ENCODE peak calls at places on chromosome 9, in nine cellular contexts. D is GM10248, C is mucosa of descending colon, A is progenitor cell of endocrine pancreas, G is nephron progenitor cell, X is RWPE1, Y is stomach, U is GM13976, R is AG04449. V is an unnamed sample.
A peak's percentile ranks its signal among the peaks of the same experiment; 100 is the strongest.

GRCh38 chr9:98610196-98610595 is 98.5 kb downstream of the GABBR2 start:
- DNase-seq in C (no peak), Y (no peak), X (no peak), G (no peak), D (no peak), A (no peak), R (no peak), U (no peak), V (no peak)

GRCh38 chr9:133286523-133286922 is 11.5 kb upstream of the ABO start:
- DNase-seq in D (no peak), A (no peak), C (no peak), Y (no peak), X (no peak), R (no peak), G (no peak), U (no peak), V (no peak)

GRCh38 chr9:35364817-35365585 is 124.9 kb upstream of the RUSC2 start:
- DNase-seq in R (no peak), X (no peak), C (no peak), D (no peak), U (no peak), G (no peak), A (no peak), Y (no peak), V (no peak)

GRCh38 chr9:120792898-120793765 is at the start of gene FBXW2:
- DNase-seq in G (peak; percentile 91), U (peak; percentile 96), C (peak; percentile 96), Y (peak; percentile 93), A (peak; percentile 86), X (peak; percentile 97), D (peak; percentile 95), R (peak; percentile 21), V (no peak)

GRCh38 chr9:102975246-102975645 is 19.9 kb upstream of the CYLC2 start:
- DNase-seq in X (no peak), D (no peak), R (no peak), Y (no peak), C (no peak), G (no peak), U (no peak), A (no peak), V (no peak)

GRCh38 chr9:94928696-94929372 is 202.3 kb downstream of the AOPEP start:
- DNase-seq in C (no peak), X (no peak), R (no peak), A (no peak), G (no peak), U (no peak), D (no peak), Y (no peak), V (no peak)

GRCh38 chr9:27371382-27371781 is 74.4 kb upstream of the EQTN start:
- DNase-seq in U (no peak), A (no peak), C (no peak), D (no peak), X (peak; percentile 66), R (no peak), G (no peak), Y (peak; percentile 76), V (no peak)

GRCh38 chr9:69175488-69175872 is 1.4 kb downstream of the TJP2 start:
- DNase-seq in C (no peak), G (no peak), R (no peak), D (peak; percentile 39), A (no peak), U (peak; percentile 45), X (no peak), Y (no peak), V (no peak)

GRCh38 chr9:109297899-109298298 is 23.0 kb downstream of the EPB41L4B start:
- DNase-seq in R (peak; percentile 58), C (no peak), Y (no peak), D (no peak), A (no peak), X (no peak), G (no peak), U (no peak), V (no peak)

GRCh38 chr9:14989811-14990210 is 79.6 kb upstream of the FREM1 start:
- DNase-seq in X (no peak), C (no peak), G (no peak), R (no peak), Y (no peak), U (no peak), A (no peak), D (no peak), V (no peak)

GRCh38 chr9:71725590-71726338 is 42.5 kb downstream of the CEMIP2 start:
- DNase-seq in D (no peak), A (no peak), G (no peak), U (no peak), X (peak; percentile 87), R (no peak), Y (no peak), C (no peak), V (no peak)

GRCh38 chr9:69965416-69966145 is 78.1 kb upstream of the MAMDC2 start:
- DNase-seq in Y (no peak), G (no peak), R (no peak), U (no peak), A (no peak), C (no peak), X (no peak), D (no peak), V (no peak)

GRCh38 chr9:126326228-126327015 is at the start of gene MVB12B:
- DNase-seq in G (peak; percentile 75), X (peak; percentile 62), U (peak; percentile 82), D (peak; percentile 63), A (peak; percentile 27), Y (peak; percentile 53), C (no peak), R (no peak), V (no peak)

GRCh38 chr9:79163544-79163943 is 408.2 kb upstream of the TLE4 start:
- DNase-seq in A (no peak), Y (no peak), D (no peak), U (no peak), C (no peak), G (no peak), R (no peak), X (no peak), V (no peak)

DNA sequence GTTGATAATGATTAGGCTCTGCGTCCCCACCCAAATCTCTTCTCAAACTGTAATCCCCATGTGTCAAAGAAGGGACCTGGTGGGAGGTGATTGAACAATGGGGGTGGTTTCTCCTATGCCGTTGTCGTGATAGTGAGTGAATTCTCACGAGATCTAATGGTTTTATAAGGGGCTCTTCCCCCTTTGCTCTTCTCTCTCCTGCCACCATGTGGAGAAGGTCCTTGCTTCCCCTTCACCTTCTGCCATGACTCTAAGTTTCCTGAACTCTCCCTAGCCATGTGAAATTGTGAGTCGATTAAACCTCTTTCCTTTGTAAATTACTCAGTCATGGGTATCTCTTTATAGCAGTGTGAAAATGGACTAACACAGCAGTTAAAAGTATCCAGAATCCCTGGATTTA is 715.2 kb upstream of the DMAC1 start:
- DNase-seq in R (no peak), U (no peak), C (no peak), X (no peak), Y (no peak), G (no peak), D (no peak), A (no peak), V (no peak)
- TF ChIP-seq CTCF in R (no peak), U (no peak), C (no peak), X (no peak), Y (no peak), G (no peak), D (no peak), A (peak; percentile 13), V (peak; percentile 7)

DNA sequence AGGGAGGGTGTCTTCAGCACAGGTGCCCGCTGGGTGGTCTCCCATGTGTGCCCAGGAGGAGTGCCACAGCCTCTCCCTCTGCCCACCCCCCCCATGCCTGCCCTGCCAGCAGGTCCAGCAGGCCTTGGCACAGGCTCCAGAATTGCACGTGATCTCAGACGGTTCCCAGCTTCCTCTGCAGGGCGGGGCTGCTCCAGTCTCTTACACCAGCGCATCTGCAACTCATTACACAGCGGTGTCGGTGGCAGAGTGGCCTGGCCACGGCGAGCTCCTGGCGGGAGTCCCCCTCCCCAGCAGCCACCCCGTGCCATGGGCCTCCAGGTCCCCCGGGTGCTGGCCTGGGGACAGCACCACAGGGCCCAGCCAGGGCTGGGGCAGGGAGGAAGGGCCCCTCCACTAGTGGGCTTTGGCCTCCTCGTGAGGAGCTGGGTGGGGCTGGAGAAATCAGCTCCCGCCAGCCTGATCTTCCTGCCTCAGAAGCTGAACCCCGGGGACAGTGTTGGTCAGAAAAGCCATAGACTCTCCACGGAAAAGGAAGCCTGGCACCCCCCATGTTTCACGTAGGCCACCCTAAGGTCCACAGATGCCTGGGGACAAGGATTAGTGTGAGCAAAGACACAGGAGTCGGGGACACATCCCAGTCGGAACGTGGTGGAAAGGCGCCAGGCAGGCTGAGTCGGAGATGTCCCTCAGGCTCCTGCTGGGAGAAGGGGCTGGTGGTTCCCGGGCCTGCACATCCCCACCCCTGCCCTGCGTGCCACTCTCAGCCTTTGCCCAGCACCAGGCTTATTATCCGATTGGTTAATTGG is 40.2 kb downstream of the RXRA start:
- DNase-seq in D (no peak), G (no peak), X (peak; percentile 97), C (peak; percentile 90), A (no peak), U (no peak), R (peak; percentile 62), Y (peak; percentile 91), V (peak; percentile 36)
- TF ChIP-seq CTCF in D (no peak), G (no peak), X (peak; percentile 19), C (no peak), A (no peak), U (no peak), R (no peak), Y (no peak), V (no peak)

GRCh38 chr9:88710449-88710848 is 175.5 kb downstream of the NXNL2 start:
- DNase-seq in G (no peak), X (no peak), U (no peak), A (no peak), R (no peak), Y (no peak), D (no peak), C (no peak), V (no peak)
- TF ChIP-seq CTCF in G (no peak), X (no peak), U (no peak), A (no peak), R (no peak), Y (no peak), D (no peak), C (no peak), V (no peak)

DNA sequence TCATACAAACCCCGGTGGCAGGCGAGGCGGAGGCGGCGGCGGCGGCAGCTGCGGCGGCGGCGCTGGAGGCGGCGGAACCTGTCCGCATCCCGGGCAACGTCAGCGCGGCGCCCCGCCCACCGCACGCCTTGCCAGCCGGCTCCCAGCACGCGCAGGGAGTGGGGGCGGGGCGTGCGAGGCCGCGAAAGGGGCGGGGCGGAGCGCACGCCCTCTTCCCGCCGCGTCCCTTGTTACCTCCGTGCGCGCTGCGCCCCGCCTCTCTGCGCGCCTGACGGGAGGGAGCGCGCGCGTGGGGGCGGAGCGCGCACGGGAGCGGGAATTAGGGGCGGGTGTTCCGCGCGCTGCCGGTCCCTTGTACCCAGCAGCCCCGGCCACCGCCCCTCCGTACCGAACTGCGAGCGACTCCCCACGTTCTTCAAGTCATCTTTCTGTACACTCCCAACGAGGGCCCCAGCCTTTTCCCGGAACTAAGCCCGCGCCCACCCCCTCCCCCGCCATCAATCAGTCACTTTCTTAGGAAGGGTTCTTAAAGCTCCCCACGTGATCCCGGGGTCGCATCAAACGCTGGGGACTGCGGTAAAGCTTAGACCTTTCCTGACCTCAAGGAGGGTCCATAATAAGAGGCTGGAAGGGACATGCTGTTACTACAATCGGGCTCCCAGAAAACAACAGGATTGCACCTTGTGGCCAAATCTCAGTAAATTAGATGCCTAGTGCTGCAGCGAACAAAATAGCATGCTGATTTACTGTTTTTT is at the start of gene AGTPBP1:
- DNase-seq in U (peak; percentile 96), D (peak; percentile 97), G (peak; percentile 99), Y (peak; percentile 98), C (peak; percentile 98), X (peak; percentile 89), R (peak; percentile 16), A (peak; percentile 96), V (no peak)
- TF ChIP-seq CTCF in U (no peak), D (no peak), G (no peak), Y (no peak), C (no peak), X (no peak), R (no peak), A (no peak), V (peak; percentile 9)

GRCh38 chr9:96875460-96876142 is 21.3 kb upstream of the ZNF782 start:
- DNase-seq in D (peak; percentile 72), Y (peak; percentile 70), X (peak; percentile 92), G (peak; percentile 88), U (peak; percentile 82), C (peak; percentile 77), R (no peak), A (peak; percentile 77), V (no peak)
- TF ChIP-seq CTCF in D (peak; percentile 29), Y (no peak), X (peak; percentile 75), G (peak; percentile 26), U (peak; percentile 17), C (no peak), R (no peak), A (peak; percentile 69), V (peak; percentile 56)

V was measured in epithelial cell of proximal tubule.